ENCODE peak calls at places on chromosomes 6 and 20, in seven cellular contexts. P, R, V, J, C, D and H are unnamed samples.

GRCh38 chr6:134373282-134373922 is 55.5 kb upstream of the SGK1 start:
- DNase-seq in C (peak; percentile 34), D (peak; percentile 49), J (peak; percentile 81), R (no peak), V (peak; percentile 75), P (no peak), H (no peak)

GRCh38 chr6:135922170-135922569 is 70.7 kb downstream of the PDE7B start:
- DNase-seq in P (no peak), V (no peak), R (no peak), D (peak; percentile 98), J (peak; percentile 95), C (no peak), H (no peak)

GRCh38 chr20:53265304-53265875 is 293.2 kb downstream of the TSHZ2 start:
- DNase-seq in J (no peak), D (no peak), P (no peak), R (no peak), V (no peak), C (no peak), H (no peak)

GRCh38 chr6:129694036-129694435 is 15.9 kb downstream of the ARHGAP18 start:
- DNase-seq in J (no peak), R (no peak), C (no peak), V (no peak), D (no peak), P (no peak), H (no peak)

GRCh38 chr6:17339308-17339670 is 54.1 kb upstream of the CAP2 start:
- DNase-seq in P (no peak), J (no peak), V (no peak), R (no peak), D (no peak), C (no peak), H (no peak)

GRCh38 chr20:32536861-32537656 is 48.1 kb downstream of the NOL4L start:
- DNase-seq in V (peak; percentile 68), R (peak; percentile 90), P (peak; percentile 20), J (no peak), C (peak; percentile 88), D (no peak), H (no peak)

GRCh38 chr6:40197371-40197770 is 263.1 kb upstream of the MOCS1 start:
- DNase-seq in J (no peak), C (no peak), V (no peak), P (no peak), D (no peak), R (no peak), H (no peak)

GRCh38 chr20:62511915-62512610 is 36.3 kb upstream of the GATA5 start:
- DNase-seq in J (no peak), V (no peak), P (peak; percentile 60), C (no peak), D (no peak), R (no peak), H (no peak)

GRCh38 chr20:16485406-16485805 is 87.8 kb downstream of the KIF16B start:
- DNase-seq in C (no peak), P (no peak), R (no peak), D (no peak), J (no peak), V (no peak), H (no peak)

GRCh38 chr6:89562114-89562815 is 76.3 kb downstream of the LYRM2 start:
- DNase-seq in V (no peak), C (no peak), P (no peak), J (peak; percentile 4), D (no peak), R (no peak), H (no peak)

GRCh38 chr20:61762208-61762710 is 303.4 kb downstream of the TAF4 start:
- DNase-seq in J (no peak), D (no peak), C (no peak), R (peak; percentile 10), P (no peak), V (peak; percentile 1), H (no peak)

GRCh38 chr6:21281366-21281765 is 312.2 kb upstream of the SOX4 start:
- DNase-seq in C (no peak), D (no peak), J (no peak), P (no peak), R (no peak), V (no peak), H (no peak)

GRCh38 chr20:61901421-61902212 is 164.1 kb downstream of the TAF4 start:
- DNase-seq in P (no peak), V (no peak), R (no peak), D (no peak), C (no peak), J (no peak), H (no peak)

GRCh38 chr6:137105375-137105774 is 60.6 kb upstream of the IL20RA start:
- DNase-seq in V (no peak), D (no peak), P (no peak), C (no peak), J (no peak), R (no peak), H (no peak)

GRCh38 chr6:143090314-143091044 is 29.8 kb downstream of the AIG1 start:
- DNase-seq in V (no peak), C (no peak), P (no peak), R (no peak), D (no peak), J (no peak), H (no peak)

GRCh38 chr20:20603339-20603990 is 109.0 kb downstream of the RALGAPA2 start:
- DNase-seq in J (no peak), R (no peak), D (peak; percentile 34), P (no peak), C (no peak), V (no peak), H (no peak)

GRCh38 chr6:70956451-70957283 is at the start of gene B3GAT2:
- DNase-seq in J (peak; percentile 25), D (no peak), C (peak; percentile 38), V (no peak), R (peak; percentile 51), P (peak; percentile 14), H (no peak)

GRCh38 chr6:161870236-161870901 is 596.5 kb upstream of the AGPAT4 start:
- DNase-seq in J (no peak), P (no peak), D (no peak), C (no peak), V (no peak), R (no peak), H (no peak)

GRCh38 chr6:46440133-46440532 is 51.1 kb downstream of the RCAN2 start:
- DNase-seq in R (no peak), P (no peak), J (no peak), C (no peak), D (no peak), V (no peak), H (no peak)

GRCh38 chr20:22333885-22334545 is 250.4 kb downstream of the FOXA2 start:
- DNase-seq in R (peak; percentile 58), C (peak; percentile 64), V (peak; percentile 54), D (peak; percentile 10), J (peak; percentile 70), P (peak; percentile 35), H (no peak)

GRCh38 chr6:149723771-149724417 is 6.0 kb upstream of the LATS1 start:
- DNase-seq in P (no peak), D (peak; percentile 35), C (peak; percentile 30), J (peak; percentile 87), R (no peak), V (no peak), H (no peak)

GRCh38 chr6:140360651-140361050 is 986.2 kb upstream of the CITED2 start:
- DNase-seq in P (no peak), C (no peak), R (no peak), V (no peak), D (peak; percentile 53), J (no peak), H (no peak)

GRCh38 chr20:34529742-34530141 is 13.5 kb downstream of the DYNLRB1 start:
- DNase-seq in C (no peak), R (peak; percentile 8), J (no peak), P (no peak), D (no peak), V (no peak), H (no peak)

DNA sequence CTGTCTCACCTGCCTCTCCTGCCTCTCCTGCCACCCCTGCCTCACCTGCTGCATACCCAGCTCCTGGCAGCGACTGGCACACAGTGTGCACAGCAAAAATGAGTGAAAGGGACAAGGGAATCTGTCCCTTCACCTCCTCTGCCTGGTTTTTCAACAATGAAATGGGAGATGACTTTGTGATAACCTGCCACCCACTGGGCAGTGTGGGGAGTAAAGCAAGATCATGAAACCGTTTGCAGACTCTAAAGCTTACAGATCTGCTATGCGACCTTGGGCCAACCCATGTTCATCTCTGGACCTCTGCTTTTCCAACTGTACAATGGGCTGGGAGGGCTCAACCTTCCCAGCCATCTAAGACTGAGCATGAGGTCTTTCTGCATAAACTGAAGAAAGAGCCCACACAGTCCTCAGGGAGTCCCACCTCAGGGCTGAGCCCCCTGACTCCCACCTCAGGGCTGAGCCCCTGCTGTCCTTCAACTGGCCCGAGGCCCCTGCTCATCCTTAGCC is 81.1 kb downstream of the RIPOR3 start:
- DNase-seq in R (no peak), P (no peak), V (no peak), C (no peak), D (no peak), J (no peak), H (no peak)
- TF ChIP-seq CTCF in R (no peak), P (no peak), V (no peak), C (no peak), D (no peak), J (no peak), H (no peak)

DNA sequence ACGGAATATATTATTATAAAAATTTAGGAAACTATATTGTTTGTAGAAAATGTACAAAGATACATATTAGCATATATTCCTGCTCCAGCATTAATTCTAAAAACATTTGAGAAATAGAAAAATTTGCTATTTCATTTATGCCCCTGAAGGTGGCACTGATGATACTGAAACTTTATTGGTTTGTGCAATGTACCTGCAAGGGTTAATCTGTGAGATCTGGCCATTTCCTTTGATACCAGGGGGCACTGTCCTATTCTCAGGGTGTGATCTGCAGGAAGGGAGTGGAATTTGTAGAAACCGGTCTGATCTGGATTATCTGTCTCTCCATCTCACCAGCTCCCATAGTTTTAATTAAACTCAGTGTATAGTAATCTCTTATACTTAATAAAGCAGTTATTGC is 625.1 kb upstream of the IMPG1 start:
- DNase-seq in R (no peak), C (no peak), D (no peak), P (no peak), V (no peak), J (peak; percentile 45), H (no peak)
- TF ChIP-seq CTCF in R (no peak), C (no peak), D (no peak), P (no peak), V (no peak), J (peak; percentile 44), H (no peak)

GRCh38 chr20:46699651-46700359 is 9.6 kb upstream of the SLC2A10 start:
- DNase-seq in V (no peak), C (no peak), R (no peak), P (no peak), D (no peak), J (peak; percentile 72), H (no peak)
- TF ChIP-seq CTCF in V (peak; percentile 49), C (no peak), R (no peak), P (no peak), D (peak; percentile 58), J (peak; percentile 85), H (peak; percentile 29)

DNA sequence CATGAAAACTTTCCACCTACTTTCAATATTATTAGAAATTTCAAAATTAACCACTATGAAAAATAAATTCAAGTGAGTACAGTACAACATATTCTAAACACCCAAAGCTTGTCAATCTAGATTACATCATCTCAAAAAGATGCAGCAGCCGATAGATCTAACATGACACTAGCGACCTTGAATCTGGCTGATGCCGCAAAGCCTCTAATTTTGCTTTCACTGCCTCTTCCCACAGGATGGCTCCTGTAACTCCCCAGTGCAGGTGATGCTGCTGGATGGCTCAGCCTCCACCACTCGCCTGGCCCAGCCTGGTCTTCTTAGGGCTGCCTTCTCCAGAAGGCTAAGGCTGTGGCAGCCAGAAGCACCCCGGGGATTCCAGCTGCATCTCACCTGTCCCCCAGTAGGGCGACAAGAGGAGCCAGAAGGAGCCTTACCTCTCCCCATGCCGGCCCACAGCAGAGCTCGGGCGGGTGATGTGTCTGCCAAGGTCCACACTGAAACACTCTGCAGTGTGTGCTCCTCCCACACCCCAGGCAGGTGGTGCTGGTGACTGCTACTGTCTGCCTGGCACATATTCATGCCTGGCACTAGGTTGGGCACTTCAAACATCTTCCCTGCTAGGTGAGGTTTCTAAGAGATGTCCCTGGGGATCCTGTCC is 82.1 kb downstream of the SLC23A2 start:
- DNase-seq in J (no peak), V (no peak), C (no peak), D (no peak), R (no peak), P (no peak), H (no peak)
- TF ChIP-seq CTCF in J (no peak), V (no peak), C (no peak), D (no peak), R (no peak), P (no peak), H (no peak)